ENCODE peak calls at places on chromosomes 13 and 19, in five cellular contexts. X is Peyer's patch; C is CD8-positive, alpha-beta T cell; N is psoas muscle; Z is lower leg skin. O is an unnamed sample.

GRCh38 chr13:106440846-106441245 is 94.6 kb downstream of the EFNB2 start:
- DNase-seq in X (no peak), C (no peak), N (no peak), Z (no peak), O (no peak)

GRCh38 chr19:3358919-3359849 is 7.2 kb upstream of the NFIC start:
- DNase-seq in X (peak; percentile 79), C (peak; percentile 74), N (peak; percentile 69), Z (no peak), O (no peak)

GRCh38 chr13:113815151-113816058 is 48.5 kb downstream of the GAS6 start:
- DNase-seq in X (no peak), C (no peak), N (no peak), Z (no peak), O (no peak)

GRCh38 chr13:66578305-66578704 is 651.8 kb downstream of the PCDH9 start:
- DNase-seq in X (no peak), C (no peak), N (no peak), Z (no peak), O (no peak)

GRCh38 chr13:99275093-99275469 is 16.9 kb upstream of the GPR18 start:
- DNase-seq in X (peak; percentile 73), C (peak; percentile 52), N (no peak), Z (no peak), O (no peak)

GRCh38 chr13:71055644-71056043 is 811.4 kb downstream of the DACH1 start:
- DNase-seq in X (no peak), C (no peak), N (no peak), Z (no peak), O (no peak)

GRCh38 chr19:49142866-49143335 is 12.3 kb downstream of the HRC start:
- DNase-seq in X (peak; percentile 90), C (peak; percentile 62), N (peak; percentile 86), Z (peak; percentile 76), O (peak; percentile 92)

GRCh38 chr19:7932276-7932929 is 6.5 kb upstream of the CTXN1 start:
- DNase-seq in X (no peak), C (no peak), N (no peak), Z (no peak), O (no peak)

GRCh38 chr19:38773469-38774177 is at the start of gene LGALS7:
- DNase-seq in X (no peak), C (no peak), N (no peak), Z (no peak), O (no peak)

GRCh38 chr19:19304186-19304975 is 15.9 kb downstream of the SUGP1 start:
- DNase-seq in X (no peak), C (no peak), N (no peak), Z (no peak), O (no peak)

GRCh38 chr19:47309608-47310007 is at the start of gene C5AR1:
- DNase-seq in X (peak; percentile 55), C (no peak), N (no peak), Z (peak; percentile 30), O (no peak)

GRCh38 chr13:26236306-26236705 is 14.2 kb upstream of the RNF6 start:
- DNase-seq in X (no peak), C (no peak), N (no peak), Z (no peak), O (no peak)

GRCh38 chr13:80903911-80904310 is 563.0 kb upstream of the SPRY2 start:
- DNase-seq in X (no peak), C (no peak), N (no peak), Z (no peak), O (no peak)

GRCh38 chr19:42634409-42635232 is 39.9 kb upstream of the CEACAM8 start:
- DNase-seq in X (no peak), C (no peak), N (no peak), Z (no peak), O (no peak)

GRCh38 chr13:49638416-49639072 is 10.2 kb downstream of the ARL11 start:
- DNase-seq in X (no peak), C (no peak), N (no peak), Z (no peak), O (no peak)

GRCh38 chr13:75481176-75482069 is 546 bp downstream of the TBC1D4 start:
- DNase-seq in X (peak; percentile 48), C (peak; percentile 10), N (peak; percentile 45), Z (peak; percentile 21), O (peak; percentile 74)

GRCh38 chr19:17777840-17778620 is 16.9 kb upstream of the B3GNT3 start:
- DNase-seq in X (peak; percentile 79), C (peak; percentile 23), N (peak; percentile 52), Z (peak; percentile 47), O (no peak)

GRCh38 chr13:46683879-46684278 is 113.1 kb downstream of the ESD start:
- DNase-seq in X (no peak), C (no peak), N (no peak), Z (no peak), O (no peak)

GRCh38 chr13:46303743-46304385 is 83.2 kb downstream of the RUBCNL start:
- DNase-seq in X (no peak), C (no peak), N (no peak), Z (no peak), O (no peak)

GRCh38 chr13:58906329-58907007 is 1257.3 kb downstream of the DIAPH3 start:
- DNase-seq in X (no peak), C (no peak), N (no peak), Z (no peak), O (no peak)

GRCh38 chr13:58908019-58908679 is 1255.6 kb downstream of the DIAPH3 start:
- DNase-seq in X (no peak), C (no peak), N (no peak), Z (no peak), O (no peak)

DNA sequence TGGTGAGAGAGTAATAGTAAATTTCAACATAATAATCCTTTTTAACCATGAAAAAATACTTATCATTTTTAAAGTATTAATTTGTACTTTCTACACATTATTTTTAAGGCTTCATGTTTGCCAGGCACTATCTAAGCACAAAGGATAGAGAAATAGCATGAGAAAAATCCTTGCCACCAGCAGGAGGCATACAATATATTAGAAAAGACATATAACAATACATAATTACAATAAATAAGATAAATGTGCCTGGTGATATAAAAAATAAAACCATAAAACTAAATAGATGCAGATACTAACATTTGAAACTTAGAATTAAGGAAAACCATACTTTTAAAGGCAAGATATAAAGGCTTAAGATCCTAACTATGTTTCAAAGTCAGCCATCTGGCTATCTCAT is 1256.4 kb downstream of the DIAPH3 start:
- DNase-seq in X (no peak), C (no peak), N (no peak), Z (no peak), O (no peak)
- TF ChIP-seq CTCF in X (no peak), C (no peak), N (no peak), Z (no peak), O (peak; percentile 54)

DNA sequence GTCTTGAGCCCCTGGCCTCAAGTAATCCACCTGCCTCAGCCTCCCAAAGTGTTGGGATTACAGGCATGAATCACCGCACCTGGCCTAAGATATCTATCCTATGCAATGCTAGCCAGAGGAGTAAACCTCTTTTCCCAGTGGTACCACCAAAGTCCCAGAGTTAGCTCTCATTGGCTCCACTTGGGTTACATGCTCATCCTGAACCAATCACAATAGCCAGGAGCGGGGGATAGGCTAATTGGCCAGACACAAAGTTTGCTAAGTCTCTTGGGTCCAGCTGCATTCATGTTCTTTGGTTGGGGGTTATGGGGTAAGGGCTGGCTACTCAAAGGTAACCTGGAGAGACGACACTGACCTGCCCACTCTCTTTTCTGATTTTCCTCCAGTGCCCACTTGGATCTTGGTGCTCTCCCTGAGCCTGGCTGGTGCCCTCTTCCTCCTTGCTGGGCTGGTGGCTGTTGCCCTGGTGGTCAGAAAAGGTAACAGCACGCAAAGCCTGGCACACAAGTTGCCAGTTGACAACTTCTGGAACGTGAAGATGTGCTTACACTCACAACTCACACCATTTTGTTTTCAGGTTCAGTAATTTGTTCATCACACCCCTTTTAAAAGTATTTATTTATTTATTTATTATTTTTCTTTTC is 7.8 kb downstream of the C19orf38 start:
- DNase-seq in X (no peak), C (peak; percentile 20), N (no peak), Z (no peak), O (no peak)
- TF ChIP-seq CTCF in X (no peak), C (peak; percentile 43), N (peak; percentile 28), Z (no peak), O (peak; percentile 69)

DNA sequence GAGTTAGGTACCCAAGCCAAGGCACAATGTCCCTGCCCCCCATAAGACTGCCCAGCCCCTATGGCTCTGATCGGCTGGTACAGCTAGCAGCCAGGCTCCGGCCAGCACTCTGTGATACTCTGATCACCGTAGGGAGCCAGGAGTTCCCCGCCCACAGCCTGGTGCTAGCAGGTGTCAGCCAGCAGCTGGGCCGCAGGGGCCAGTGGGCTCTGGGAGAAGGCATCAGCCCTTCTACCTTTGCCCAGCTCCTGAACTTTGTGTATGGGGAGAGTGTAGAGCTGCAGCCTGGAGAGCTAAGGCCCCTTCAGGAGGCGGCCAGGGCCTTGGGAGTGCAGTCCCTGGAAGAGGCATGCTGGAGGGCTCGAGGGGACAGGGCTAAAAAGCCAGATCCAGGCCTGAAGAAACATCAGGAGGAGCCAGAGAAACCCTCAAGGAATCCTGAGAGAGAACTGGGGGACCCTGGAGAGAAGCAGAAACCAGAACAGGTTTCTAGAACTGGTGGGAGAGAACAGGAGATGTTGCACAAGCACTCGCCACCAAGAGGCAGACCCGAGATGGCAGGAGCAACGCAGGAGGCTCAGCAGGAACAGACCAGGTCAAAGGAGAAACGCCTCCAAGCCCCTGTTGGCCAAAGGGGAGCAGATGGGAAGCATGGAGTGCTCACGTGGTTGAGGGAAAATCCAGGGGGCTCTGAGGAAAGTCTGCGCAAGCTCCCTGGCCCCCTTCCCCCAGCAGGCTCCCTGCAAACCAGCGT is 3.0 kb upstream of the KMT2B start:
- DNase-seq in X (no peak), C (no peak), N (no peak), Z (no peak), O (no peak)
- TF ChIP-seq CTCF in X (no peak), C (no peak), N (no peak), Z (no peak), O (peak; percentile 28)

DNA sequence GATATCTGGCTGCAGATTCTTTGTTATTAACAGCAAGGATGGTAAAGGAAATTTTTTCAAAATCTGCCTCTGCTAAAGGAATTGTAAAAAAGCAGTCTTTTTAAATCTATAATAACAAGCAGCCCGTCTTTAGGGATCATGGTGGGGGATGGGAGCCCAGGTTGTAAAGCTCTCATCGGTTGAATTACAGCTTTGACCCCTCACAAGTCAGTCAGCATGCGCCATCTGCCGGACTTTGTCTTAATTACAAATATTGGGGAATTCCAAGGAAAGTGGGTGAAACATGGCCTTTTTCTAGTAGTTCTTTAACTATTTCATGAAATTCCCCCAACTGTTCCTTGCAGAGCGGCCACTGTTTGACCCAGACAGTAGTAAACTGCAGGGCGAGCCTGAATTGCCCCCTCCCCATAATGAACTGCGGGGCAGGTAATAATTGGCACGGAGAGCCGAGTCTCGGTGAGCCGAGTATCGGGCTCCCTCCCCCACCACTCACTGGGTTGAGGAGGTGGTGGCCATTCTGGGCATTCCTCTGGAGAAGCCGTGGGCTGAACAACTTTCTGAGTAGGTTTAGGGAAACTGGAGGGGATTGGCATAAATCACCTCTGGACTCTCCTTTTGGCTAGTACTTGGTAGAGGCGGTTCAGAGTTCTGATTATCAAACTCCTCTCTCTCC is 11.6 kb downstream of the ZNF578 start:
- DNase-seq in X (no peak), C (no peak), N (no peak), Z (no peak), O (no peak)
- TF ChIP-seq CTCF in X (no peak), C (no peak), N (no peak), Z (no peak), O (peak; percentile 64)

GRCh38 chr19:30799854-30800755 is 427.9 kb downstream of the ZNF536 start:
- DNase-seq in X (no peak), C (no peak), N (peak; percentile 27), Z (peak; percentile 33), O (peak; percentile 67)
- TF ChIP-seq CTCF in X (no peak), C (peak; percentile 34), N (peak; percentile 52), Z (no peak), O (peak; percentile 80)

GRCh38 chr13:79246575-79246949 is 159.5 kb downstream of the RBM26 start:
- DNase-seq in X (no peak), C (no peak), N (no peak), Z (no peak), O (no peak)
- TF ChIP-seq CTCF in X (no peak), C (no peak), N (no peak), Z (no peak), O (no peak)